ENCODE peak calls at places on chromosomes 4 and X, in six cellular contexts. Y, E, O, C, X and H are unnamed samples.

GRCh38 chr4:189305500-189305899 is 635.2 kb upstream of the FRG1 start:
- DNase-seq in Y (no peak), E (no peak), O (no peak), C (no peak), X (no peak), H (no peak)

GRCh38 chrX:154731881-154732280 is 19.0 kb downstream of the GAB3 start:
- DNase-seq in Y (no peak), E (no peak), O (no peak), C (no peak), X (no peak), H (no peak)

GRCh38 chrX:128616933-128617332 is 564.7 kb upstream of the ACTRT1 start:
- DNase-seq in Y (no peak), E (no peak), O (no peak), C (no peak), X (no peak), H (no peak)

GRCh38 chrX:136147320-136147901 is at the start of gene FHL1:
- DNase-seq in Y (peak), E (peak), O (peak), C (peak), X (no peak), H (no peak)

GRCh38 chr4:106893395-106893881 is 142.7 kb downstream of the DKK2 start:
- DNase-seq in Y (no peak), E (peak), O (no peak), C (no peak), X (no peak), H (no peak)

GRCh38 chr4:687975-688694 is 816 bp downstream of the SLC49A3 start:
- DNase-seq in Y (no peak), E (peak), O (no peak), C (no peak), X (no peak), H (no peak)

GRCh38 chr4:73127839-73128448 is 58.4 kb upstream of the COX18 start:
- DNase-seq in Y (peak), E (peak), O (peak), C (peak), X (no peak), H (peak)

GRCh38 chr4:41287005-41287404 is 30.3 kb downstream of the UCHL1 start:
- DNase-seq in Y (peak), E (no peak), O (no peak), C (no peak), X (no peak), H (no peak)

GRCh38 chr4:174910271-174910670 is 7.9 kb upstream of the ADAM29 start:
- DNase-seq in Y (no peak), E (no peak), O (no peak), C (no peak), X (no peak), H (no peak)

GRCh38 chr4:121397941-121398601 is 17.3 kb upstream of the QRFPR start:
- DNase-seq in Y (no peak), E (no peak), O (no peak), C (no peak), X (no peak), H (no peak)

GRCh38 chrX:150525061-150525919 is 43.1 kb upstream of the MTM1 start:
- DNase-seq in Y (no peak), E (no peak), O (no peak), C (no peak), X (no peak), H (no peak)

GRCh38 chr4:7821245-7822165 is 118.2 kb downstream of the AFAP1 start:
- DNase-seq in Y (no peak), E (no peak), O (no peak), C (no peak), X (no peak), H (no peak)

GRCh38 chrX:10395179-10395578 is 225.2 kb downstream of the MID1 start:
- DNase-seq in Y (no peak), E (no peak), O (no peak), C (no peak), X (no peak), H (no peak)

GRCh38 chr4:20109395-20109794 is 142.3 kb upstream of the SLIT2 start:
- DNase-seq in Y (peak), E (no peak), O (no peak), C (no peak), X (no peak), H (no peak)

GRCh38 chrX:17361620-17362019 is 13.4 kb upstream of the NHS start:
- DNase-seq in Y (no peak), E (peak), O (peak), C (peak), X (no peak), H (peak)

GRCh38 chr4:118032691-118033090 is 1.6 kb upstream of the NDST3 start:
- DNase-seq in Y (peak), E (peak), O (no peak), C (no peak), X (no peak), H (no peak)

GRCh38 chr4:109155682-109156243 is 146.7 kb downstream of the COL25A1 start:
- DNase-seq in Y (no peak), E (no peak), O (peak), C (no peak), X (no peak), H (no peak)

GRCh38 chr4:103424853-103425252 is 226.7 kb upstream of the CENPE start:
- DNase-seq in Y (no peak), E (no peak), O (no peak), C (peak), X (no peak), H (peak)

GRCh38 chrX:131747173-131747572 is 203.3 kb downstream of the OR13H1 start:
- DNase-seq in Y (no peak), E (no peak), O (no peak), C (peak), X (no peak), H (no peak)

GRCh38 chr4:27023366-27023765 is 162.7 kb downstream of the STIM2 start:
- DNase-seq in Y (no peak), E (no peak), O (no peak), C (no peak), X (no peak), H (no peak)

GRCh38 chr4:89298788-89299152 is 8.8 kb downstream of the GPRIN3 start:
- DNase-seq in Y (no peak), E (no peak), O (no peak), C (no peak), X (no peak), H (no peak)

GRCh38 chr4:88573995-88574394 is 18.3 kb upstream of the HERC3 start:
- DNase-seq in Y (no peak), E (no peak), O (no peak), C (no peak), X (no peak), H (peak)

GRCh38 chr4:56630876-56631666 is 50.0 kb downstream of the HOPX start:
- DNase-seq in Y (no peak), E (no peak), O (no peak), C (no peak), X (no peak), H (no peak)

GRCh38 chrX:7201481-7201880 is 53.5 kb upstream of the PUDP start:
- DNase-seq in Y (no peak), E (no peak), O (no peak), C (no peak), X (no peak), H (no peak)

GRCh38 chrX:43813898-43814297 is 68.4 kb downstream of the MAOB start:
- DNase-seq in Y (no peak), E (peak), O (peak), C (no peak), X (no peak), H (no peak)

GRCh38 chrX:94914235-94914634 is 1240.2 kb downstream of the FAM133A start:
- DNase-seq in Y (no peak), E (no peak), O (no peak), C (no peak), X (no peak), H (no peak)

GRCh38 chr4:186724861-186725419 is 1.3 kb upstream of the FAT1 start:
- DNase-seq in Y (peak), E (no peak), O (peak), C (no peak), X (no peak), H (no peak)

GRCh38 chrX:110087485-110088356 is 84.8 kb downstream of the TMEM164 start:
- DNase-seq in Y (peak), E (no peak), O (no peak), C (peak), X (no peak), H (no peak)

GRCh38 chr4:92520563-92520962 is 216.8 kb downstream of the GRID2 start:
- DNase-seq in Y (peak), E (peak), O (no peak), C (no peak), X (peak), H (no peak)

GRCh38 chr4:150971901-150972300 is 43.2 kb downstream of the LRBA start:
- DNase-seq in Y (peak), E (no peak), O (no peak), C (no peak), X (no peak), H (no peak)

GRCh38 chrX:21873063-21873785 is 17.4 kb downstream of the YY2 start:
- DNase-seq in Y (no peak), E (no peak), O (peak), C (no peak), X (no peak), H (no peak)

GRCh38 chr4:139665690-139666529 is at the start of gene MGST2:
- DNase-seq in Y (peak), E (peak), O (peak), C (peak), X (no peak), H (peak)

GRCh38 chrX:100685997-100686305 is 42.0 kb downstream of the SRPX2 start:
- DNase-seq in Y (no peak), E (no peak), O (no peak), C (no peak), X (no peak), H (no peak)

GRCh38 chrX:100687546-100687945 is 43.5 kb downstream of the SRPX2 start:
- DNase-seq in Y (no peak), E (no peak), O (no peak), C (no peak), X (no peak), H (no peak)

GRCh38 chrX:100682939-100683338 is 38.9 kb downstream of the SRPX2 start:
- DNase-seq in Y (no peak), E (no peak), O (no peak), C (no peak), X (no peak), H (peak)

GRCh38 chrX:100687128-100687527 is 43.1 kb downstream of the SRPX2 start:
- DNase-seq in Y (no peak), E (no peak), O (peak), C (no peak), X (no peak), H (no peak)

DNA sequence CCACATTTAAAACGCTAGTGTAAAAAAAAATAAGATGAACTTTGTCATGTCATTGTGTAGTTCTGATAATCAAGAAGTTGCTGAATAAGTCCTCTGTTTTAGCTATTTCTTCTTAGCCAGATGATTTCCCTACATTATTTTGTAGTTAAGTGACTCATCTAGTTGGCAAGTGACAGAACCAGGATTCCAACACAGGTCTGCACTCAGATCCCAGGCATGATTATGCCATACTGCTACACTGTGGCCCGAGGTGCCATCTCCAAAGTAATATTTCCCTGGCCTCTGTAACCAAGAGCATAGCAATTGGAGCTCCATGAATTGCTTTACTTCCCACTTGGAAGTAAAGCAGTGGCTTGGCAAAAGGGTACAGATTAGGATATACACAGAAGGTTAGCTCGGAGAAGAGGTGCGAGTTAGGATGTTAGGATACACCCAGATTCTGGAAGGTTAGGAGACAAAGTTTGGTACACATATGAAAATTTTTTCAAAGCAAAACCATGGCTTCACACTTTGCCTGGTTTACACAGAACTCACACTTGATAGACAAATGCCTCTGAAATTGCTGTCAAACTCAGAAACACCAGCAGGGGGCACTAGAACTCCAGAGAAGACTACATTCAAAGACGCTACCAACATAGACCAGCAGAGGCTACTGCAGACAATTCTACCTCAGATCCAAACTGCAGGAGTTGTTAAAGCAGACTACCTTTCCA is 41.4 kb downstream of the SRPX2 start:
- DNase-seq in Y (peak), E (peak), O (peak), C (peak), X (peak), H (peak)
- TF ChIP-seq JUN in Y (peak), E (no peak), O (no peak), C (no peak), X (no peak), H (no peak)

DNA sequence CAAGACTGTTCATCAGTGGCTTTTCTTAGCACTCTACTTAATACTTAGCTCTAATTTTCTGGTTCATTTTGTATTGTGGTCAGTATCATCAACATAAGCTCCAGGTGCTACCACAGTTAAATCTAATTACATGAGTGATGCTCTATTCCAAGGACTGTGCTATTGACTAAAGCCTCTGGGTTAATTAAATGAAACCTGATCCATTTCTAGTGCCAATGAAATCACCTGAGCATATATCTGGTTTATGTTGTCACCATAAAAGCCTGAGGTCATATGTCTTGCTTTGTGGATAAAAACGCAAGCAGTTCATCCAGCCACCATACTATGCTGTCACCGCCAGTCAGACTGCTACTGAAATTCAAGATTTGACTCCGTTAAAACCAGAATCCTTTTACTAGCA is 64.2 kb upstream of the ZNF518B start:
- DNase-seq in Y (no peak), E (no peak), O (no peak), C (no peak), X (no peak), H (no peak)
- TF ChIP-seq JUN in Y (no peak), E (no peak), O (no peak), C (no peak), X (no peak), H (no peak)

DNA sequence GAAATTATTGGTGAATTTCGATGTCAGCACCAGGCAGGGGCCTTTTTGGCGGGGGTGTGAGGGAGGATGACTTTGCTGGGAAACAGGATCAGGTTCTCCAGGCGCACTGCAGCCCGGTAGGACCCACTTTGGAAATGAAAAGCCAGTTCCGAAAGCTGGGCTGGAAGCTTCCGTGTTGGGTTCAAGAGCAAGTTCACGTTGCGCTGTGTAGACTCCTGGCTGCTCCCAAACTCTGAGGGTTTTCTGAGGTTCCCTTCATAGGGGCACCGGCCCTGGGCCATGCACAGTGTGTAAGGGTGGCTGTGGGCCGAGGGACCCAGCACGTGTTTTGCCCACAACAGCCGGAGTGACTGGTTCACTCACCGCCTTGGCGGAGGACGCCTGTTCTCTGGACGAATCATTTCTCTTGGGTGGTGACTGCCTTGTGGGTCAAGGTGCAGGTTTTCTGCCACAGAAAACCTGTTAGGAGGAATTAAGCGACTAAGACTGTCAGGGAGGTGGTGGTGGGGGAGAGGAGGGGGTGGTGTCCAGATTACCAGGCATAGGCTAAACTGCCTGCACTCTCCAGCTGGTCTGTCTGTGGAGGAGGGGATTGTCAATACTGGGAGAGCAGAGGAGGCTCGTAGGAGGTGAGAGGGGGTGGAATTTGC is 8.0 kb downstream of the SHOX start:
- DNase-seq in Y (no peak), E (no peak), O (no peak), C (no peak), X (no peak), H (no peak)
- TF ChIP-seq JUN in Y (no peak), E (no peak), O (no peak), C (no peak), X (no peak), H (no peak)

GRCh38 chr4:168744021-168744420 is 247.2 kb downstream of the PALLD start:
- DNase-seq in Y (peak), E (no peak), O (no peak), C (peak), X (no peak), H (peak)
- TF ChIP-seq JUN in Y (no peak), E (no peak), O (no peak), C (no peak), X (no peak), H (no peak)

GRCh38 chrX:74277320-74277719 is 26.7 kb upstream of the ZCCHC13 start:
- DNase-seq in Y (no peak), E (no peak), O (no peak), C (no peak), X (no peak), H (no peak)

GRCh38 chrX:74270393-74270792 is 33.6 kb upstream of the ZCCHC13 start:
- DNase-seq in Y (no peak), E (no peak), O (no peak), C (no peak), X (no peak), H (no peak)

GRCh38 chrX:74277846-74278245 is 26.1 kb upstream of the ZCCHC13 start:
- DNase-seq in Y (no peak), E (no peak), O (peak), C (no peak), X (no peak), H (no peak)

DNA sequence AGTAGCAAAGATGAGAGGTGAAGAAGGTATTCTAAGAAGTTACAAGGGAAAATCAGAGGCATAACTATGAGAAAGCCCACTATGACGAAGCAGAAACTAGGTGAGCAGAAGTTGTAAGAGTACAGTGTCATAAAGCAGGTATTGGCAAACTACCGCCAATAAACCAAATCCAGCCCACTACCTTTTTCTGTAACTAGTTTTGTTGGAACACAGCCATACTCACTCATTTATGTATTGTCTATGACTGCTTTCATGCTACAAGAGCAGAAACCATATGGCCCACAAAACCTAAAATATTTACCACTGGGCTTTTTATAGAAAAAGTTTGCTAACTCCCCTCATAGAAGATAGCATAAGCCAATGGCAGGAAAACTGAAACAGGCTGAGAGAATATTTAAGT is 31.8 kb upstream of the ZCCHC13 start:
- DNase-seq in Y (no peak), E (no peak), O (no peak), C (no peak), X (no peak), H (no peak)
- TF ChIP-seq JUN in Y (no peak), E (no peak), O (no peak), C (no peak), X (no peak), H (no peak)

GRCh38 chr4:97720869-97721432 is 422.3 kb downstream of the STPG2 start:
- DNase-seq in Y (peak), E (no peak), O (no peak), C (no peak), X (no peak), H (peak)
- TF ChIP-seq JUN in Y (peak), E (no peak), O (no peak), C (no peak), X (no peak), H (no peak)